ENCODE peak calls at places on chromosomes 6 and 20, in ten cellular contexts. C is iPS-NIHi11; M is progenitor cell of endocrine pancreas; X is stimulated activated naive CD8-positive, alpha-beta T cell treated with anti-CD3 and anti-CD28 coated beads, Interleukin-15, Interleukin-2, amounts not matched to agents 100 U/mL and 50 U/mL, for 24 hours; I is NAMALWA; J is T-helper 1 cell; O is ELR; N is posterior vena cava; H is effector memory CD8-positive, alpha-beta T cell; U is astrocyte. K is an unnamed sample.

GRCh38 chr20:63693975-63694595 is 2.4 kb upstream of the TNFRSF6B start:
- DNase-seq in C (peak), M (no peak), X (no peak), I (no peak), J (no peak), O (no peak), N (no peak), H (no peak), U (no peak), K (peak)

GRCh38 chr6:39881851-39882566 is 52.3 kb downstream of the MOCS1 start:
- DNase-seq in C (no peak), M (no peak), X (no peak), I (no peak), J (no peak), O (peak), N (peak), H (no peak), U (peak), K (no peak)

GRCh38 chr6:131733376-131734016 is 22.7 kb upstream of the CTAGE9 start:
- DNase-seq in C (no peak), M (no peak), X (no peak), I (no peak), J (no peak), O (peak), N (no peak), H (no peak), U (peak), K (no peak)

GRCh38 chr6:54846243-54846856 is at the start of gene FAM83B:
- DNase-seq in C (peak), M (peak), X (no peak), I (no peak), J (no peak), O (no peak), N (peak), H (no peak), U (no peak), K (peak)

GRCh38 chr6:111765681-111766523 is 107.3 kb downstream of the FYN start:
- DNase-seq in C (no peak), M (no peak), X (no peak), I (no peak), J (no peak), O (no peak), N (no peak), H (no peak), U (peak), K (no peak)

GRCh38 chr6:146545608-146546007 is 2.0 kb downstream of the RAB32 start:
- DNase-seq in C (no peak), M (no peak), X (no peak), I (no peak), J (no peak), O (peak), N (no peak), H (no peak), U (peak), K (no peak)

GRCh38 chr20:14333734-14334133 is 3.7 kb downstream of the FLRT3 start:
- DNase-seq in C (no peak), M (no peak), X (no peak), I (no peak), J (no peak), O (no peak), N (no peak), H (no peak), U (no peak), K (no peak)

GRCh38 chr20:49987015-49987867 is 4.5 kb downstream of the SNAI1 start:
- DNase-seq in C (no peak), M (no peak), X (no peak), I (no peak), J (no peak), O (peak), N (no peak), H (no peak), U (peak), K (no peak)

GRCh38 chr6:3013486-3013885 is 13.8 kb downstream of the NQO2 start:
- DNase-seq in C (no peak), M (no peak), X (no peak), I (no peak), J (no peak), O (peak), N (no peak), H (no peak), U (peak), K (peak)

GRCh38 chr6:15989397-15989796 is 139.5 kb upstream of the MYLIP start:
- DNase-seq in C (no peak), M (no peak), X (no peak), I (no peak), J (no peak), O (no peak), N (no peak), H (no peak), U (no peak), K (no peak)

GRCh38 chr6:139201378-139201777 is 66.5 kb downstream of the HECA start:
- DNase-seq in C (no peak), M (no peak), X (no peak), I (no peak), J (no peak), O (no peak), N (no peak), H (no peak), U (no peak), K (no peak)

GRCh38 chr6:98824907-98825601 is 9.3 kb upstream of the POU3F2 start:
- DNase-seq in C (peak), M (no peak), X (no peak), I (no peak), J (no peak), O (no peak), N (no peak), H (no peak), U (no peak), K (peak)

GRCh38 chr6:152295346-152295745 is 341.8 kb downstream of the SYNE1 start:
- DNase-seq in C (no peak), M (no peak), X (no peak), I (no peak), J (no peak), O (peak), N (no peak), H (no peak), U (peak), K (no peak)

GRCh38 chr6:155171109-155171746 is 92.6 kb upstream of the CLDN20 start:
- DNase-seq in C (peak), M (no peak), X (peak), I (no peak), J (peak), O (peak), N (peak), H (peak), U (peak), K (peak)

GRCh38 chr20:56350842-56351241 is 7.9 kb upstream of the FAM210B start:
- DNase-seq in C (no peak), M (no peak), X (no peak), I (no peak), J (no peak), O (peak), N (no peak), H (no peak), U (peak), K (no peak)

GRCh38 chr6:93182933-93183479 is 236.4 kb downstream of the EPHA7 start:
- DNase-seq in C (no peak), M (no peak), X (no peak), I (no peak), J (no peak), O (no peak), N (no peak), H (no peak), U (no peak), K (no peak)

GRCh38 chr6:56944651-56945050 is 10.3 kb upstream of the BEND6 start:
- DNase-seq in C (no peak), M (no peak), X (no peak), I (no peak), J (no peak), O (no peak), N (no peak), H (no peak), U (no peak), K (no peak)

GRCh38 chr20:51579137-51579536 is 36.6 kb upstream of the NFATC2 start:
- DNase-seq in C (no peak), M (no peak), X (no peak), I (no peak), J (no peak), O (peak), N (no peak), H (no peak), U (peak), K (no peak)

GRCh38 chr6:38058022-38058421 is 238.5 kb downstream of the ZFAND3 start:
- DNase-seq in C (no peak), M (no peak), X (peak), I (no peak), J (no peak), O (peak), N (no peak), H (no peak), U (peak), K (no peak)

GRCh38 chr6:26519359-26519758 is 18.8 kb upstream of the HMGN4 start:
- DNase-seq in C (no peak), M (no peak), X (no peak), I (no peak), J (no peak), O (no peak), N (no peak), H (no peak), U (no peak), K (no peak)

GRCh38 chr6:106255306-106255705 is 70.3 kb downstream of the ATG5 start:
- DNase-seq in C (no peak), M (no peak), X (no peak), I (no peak), J (no peak), O (no peak), N (no peak), H (no peak), U (no peak), K (no peak)

GRCh38 chr6:41706876-41707564 is 28.4 kb downstream of the TFEB start:
- DNase-seq in C (no peak), M (no peak), X (peak), I (peak), J (no peak), O (no peak), N (no peak), H (no peak), U (no peak), K (peak)

GRCh38 chr6:77447254-77447653 is 16.0 kb downstream of the HTR1B start:
- DNase-seq in C (no peak), M (no peak), X (no peak), I (no peak), J (no peak), O (peak), N (no peak), H (no peak), U (peak), K (no peak)

GRCh38 chr6:149347067-149347466 is 29.6 kb downstream of the TAB2 start:
- DNase-seq in C (no peak), M (no peak), X (no peak), I (no peak), J (no peak), O (no peak), N (no peak), H (no peak), U (peak), K (no peak)

GRCh38 chr6:69775941-69776340 is 20.9 kb downstream of the LMBRD1 start:
- DNase-seq in C (no peak), M (no peak), X (no peak), I (no peak), J (no peak), O (no peak), N (no peak), H (no peak), U (no peak), K (no peak)

GRCh38 chr6:34576286-34576955 is 20.3 kb upstream of the SPDEF start:
- DNase-seq in C (no peak), M (no peak), X (no peak), I (no peak), J (no peak), O (no peak), N (peak), H (no peak), U (no peak), K (no peak)

GRCh38 chr20:54746796-54747195 is 271.4 kb downstream of the DOK5 start:
- DNase-seq in C (no peak), M (no peak), X (no peak), I (no peak), J (no peak), O (no peak), N (no peak), H (no peak), U (no peak), K (no peak)

GRCh38 chr6:167682546-167683027 is 144.1 kb upstream of the AFDN start:
- DNase-seq in C (no peak), M (no peak), X (no peak), I (no peak), J (no peak), O (no peak), N (no peak), H (no peak), U (no peak), K (no peak)

GRCh38 chr6:151292974-151293373 is 53.2 kb downstream of the AKAP12 start:
- DNase-seq in C (no peak), M (no peak), X (no peak), I (no peak), J (no peak), O (no peak), N (no peak), H (no peak), U (peak), K (no peak)

GRCh38 chr6:167934426-167934864 is 63.0 kb upstream of the KIF25 start:
- DNase-seq in C (peak), M (no peak), X (no peak), I (no peak), J (no peak), O (no peak), N (no peak), H (no peak), U (no peak), K (no peak)

GRCh38 chr6:14436593-14436992 is 319.0 kb downstream of the CD83 start:
- DNase-seq in C (no peak), M (no peak), X (no peak), I (no peak), J (no peak), O (no peak), N (no peak), H (no peak), U (no peak), K (no peak)

GRCh38 chr20:8454137-8454712 is 322.2 kb downstream of the PLCB1 start:
- DNase-seq in C (peak), M (no peak), X (peak), I (peak), J (no peak), O (peak), N (no peak), H (no peak), U (peak), K (no peak)

GRCh38 chr6:14544689-14545088 is 427.1 kb downstream of the CD83 start:
- DNase-seq in C (no peak), M (no peak), X (no peak), I (no peak), J (no peak), O (no peak), N (no peak), H (no peak), U (no peak), K (no peak)

GRCh38 chr6:110597754-110598153 is 121.3 kb upstream of the SLC22A16 start:
- DNase-seq in C (no peak), M (no peak), X (no peak), I (no peak), J (no peak), O (no peak), N (no peak), H (no peak), U (no peak), K (no peak)

GRCh38 chr6:34969662-34970265 is 80.7 kb downstream of the ANKS1A start:
- DNase-seq in C (no peak), M (no peak), X (no peak), I (no peak), J (no peak), O (peak), N (no peak), H (no peak), U (peak), K (no peak)

GRCh38 chr6:63527658-63528514 is 44.4 kb upstream of the LOC128125822 start:
- DNase-seq in C (peak), M (no peak), X (no peak), I (no peak), J (no peak), O (peak), N (no peak), H (no peak), U (peak), K (no peak)

GRCh38 chr20:51428451-51429143 is 113.9 kb downstream of the NFATC2 start:
- DNase-seq in C (peak), M (peak), X (no peak), I (no peak), J (no peak), O (no peak), N (no peak), H (no peak), U (peak), K (peak)

GRCh38 chr6:168196385-168196860 is 117.4 kb upstream of the FRMD1 start:
- DNase-seq in C (no peak), M (no peak), X (no peak), I (no peak), J (no peak), O (no peak), N (no peak), H (no peak), U (no peak), K (peak)

GRCh38 chr20:62142252-62143117 is 709 bp downstream of the PSMA7 start:
- DNase-seq in C (no peak), M (no peak), X (peak), I (peak), J (no peak), O (peak), N (no peak), H (peak), U (no peak), K (no peak)

K was measured in kidney.